ENCODE peak calls at places on chromosomes 12 and 14, in five cellular contexts. K is ELF-1, H is A549, X is NCI-H1694 treated with DMSO at 0.1 percent for 48 hours, U is ACHN. G is an unnamed sample.

GRCh38 chr14:50957296-50957695 is 13.0 kb upstream of the PYGL start:
- DNase-seq in K (no peak), U (no peak), X (no peak), H (no peak), G (no peak)

GRCh38 chr14:67762051-67762450 is 54.3 kb downstream of the ZFYVE26 start:
- DNase-seq in X (no peak), K (no peak), U (no peak), H (no peak), G (no peak)

GRCh38 chr12:49201595-49202295 is 12.9 kb upstream of the TUBA1A start:
- DNase-seq in H (no peak), K (peak; percentile 30), X (peak; percentile 27), U (peak; percentile 58), G (no peak)

GRCh38 chr14:75654127-75654732 is 6.4 kb downstream of the ERG28 start:
- DNase-seq in K (peak; percentile 89), U (peak; percentile 61), X (peak; percentile 76), H (peak; percentile 86), G (peak; percentile 89)

GRCh38 chr14:50666772-50667490 is 1.2 kb downstream of the SAV1 start:
- DNase-seq in H (no peak), X (peak; percentile 19), K (peak; percentile 59), U (no peak), G (peak; percentile 49)

GRCh38 chr12:131137836-131138637 is 184.3 kb downstream of the ADGRD1 start:
- DNase-seq in X (no peak), K (no peak), U (no peak), H (peak; percentile 73), G (peak; percentile 25)

GRCh38 chr12:49086116-49086515 is 8.5 kb downstream of the DHH start:
- DNase-seq in K (no peak), H (no peak), X (no peak), U (no peak), G (no peak)

GRCh38 chr12:88834226-88834625 is 254.0 kb upstream of the KITLG start:
- DNase-seq in H (no peak), X (no peak), K (no peak), U (no peak), G (no peak)

GRCh38 chr14:94173885-94174621 is at the start of gene PPP4R4:
- DNase-seq in H (peak; percentile 32), X (peak; percentile 95), K (peak; percentile 81), U (peak; percentile 91), G (peak; percentile 86)

GRCh38 chr12:19588944-19589343 is 149.7 kb downstream of the AEBP2 start:
- DNase-seq in K (no peak), H (no peak), X (no peak), U (no peak), G (no peak)

GRCh38 chr14:100617715-100618693 is 30.8 kb upstream of the BEGAIN start:
- DNase-seq in H (no peak), U (no peak), K (no peak), X (no peak), G (peak; percentile 45)

GRCh38 chr14:24456980-24457379 is 14.4 kb upstream of the SDR39U1 start:
- DNase-seq in K (no peak), H (no peak), X (no peak), U (no peak), G (no peak)

GRCh38 chr12:49705479-49706267 is 1.5 kb downstream of the FMNL3 start:
- DNase-seq in X (no peak), H (no peak), K (peak; percentile 39), U (peak; percentile 78), G (peak; percentile 41)

GRCh38 chr12:101097829-101098580 is 112.0 kb downstream of the SLC5A8 start:
- DNase-seq in H (no peak), K (no peak), X (no peak), U (no peak), G (no peak)

GRCh38 chr12:50021071-50021470 is 4.2 kb downstream of the RACGAP1 start:
- DNase-seq in U (no peak), K (no peak), H (no peak), X (no peak), G (no peak)

GRCh38 chr14:94282991-94283723 is 9.9 kb downstream of the SERPINA10 start:
- DNase-seq in U (no peak), X (no peak), H (no peak), K (no peak), G (no peak)

GRCh38 chr14:57382283-57382682 is 8.1 kb upstream of the NAA30 start:
- DNase-seq in H (no peak), X (no peak), K (no peak), U (no peak), G (no peak)

GRCh38 chr14:101817511-101818001 is 56.0 kb downstream of the PPP2R5C start:
- DNase-seq in H (no peak), X (no peak), U (no peak), K (no peak), G (no peak)

GRCh38 chr14:92263681-92264080 is 59.3 kb upstream of the SLC24A4 start:
- DNase-seq in H (no peak), K (no peak), X (no peak), U (no peak), G (no peak)

GRCh38 chr14:75200451-75200850 is 24.0 kb upstream of the TMED10 start:
- DNase-seq in H (no peak), K (no peak), X (no peak), U (no peak), G (peak; percentile 88)

GRCh38 chr12:131112016-131112415 is 158.3 kb downstream of the ADGRD1 start:
- DNase-seq in K (no peak), H (no peak), U (no peak), X (no peak), G (no peak)

GRCh38 chr12:24562761-24563392 is 386.0 kb downstream of the BCAT1 start:
- DNase-seq in X (peak; percentile 34), H (peak; percentile 12), U (no peak), K (peak; percentile 71), G (no peak)

GRCh38 chr14:76887196-76887595 is 61.0 kb downstream of the LRRC74A start:
- DNase-seq in H (no peak), X (no peak), U (no peak), K (no peak), G (no peak)